ENCODE peak calls at places on chromosomes 2 and 18, in four cellular contexts. N, A, G and S are unnamed samples.
A peak's percentile ranks its signal among the peaks of the same experiment; 100 is the strongest.

GRCh38 chr2:212766921-212767320 is 228.3 kb upstream of the ERBB4 start:
- DNase-seq in N (no peak), A (no peak), G (no peak), S (no peak)

GRCh38 chr18:9834551-9834950 is 51.2 kb upstream of the TXNDC2 start:
- DNase-seq in N (no peak), A (no peak), G (no peak), S (no peak)

GRCh38 chr2:190277234-190278112 is 42.2 kb downstream of the HIBCH start:
- DNase-seq in N (peak; percentile 51), A (no peak), G (no peak), S (peak; percentile 76)

GRCh38 chr2:172930871-172931255 is 144.8 kb upstream of the MAP3K20 start:
- DNase-seq in N (no peak), A (no peak), G (no peak), S (no peak)

GRCh38 chr2:30106543-30106942 is 40.3 kb upstream of the YPEL5 start:
- DNase-seq in N (peak; percentile 47), A (no peak), G (no peak), S (peak; percentile 22)

GRCh38 chr2:240308111-240308651 is 127.3 kb upstream of the GPC1 start:
- DNase-seq in N (no peak), A (no peak), G (no peak), S (no peak)

GRCh38 chr2:16962459-16962858 is 296.8 kb upstream of the CYRIA start:
- DNase-seq in N (no peak), A (no peak), G (no peak), S (no peak)

GRCh38 chr2:15776992-15777702 is 163.2 kb upstream of the MYCN start:
- DNase-seq in N (no peak), A (no peak), G (no peak), S (no peak)

GRCh38 chr18:68449292-68449691 is 265.6 kb downstream of the TMX3 start:
- DNase-seq in N (peak; percentile 86), A (no peak), G (no peak), S (peak; percentile 90)

GRCh38 chr2:168465594-168465993 is 9.5 kb downstream of the CERS6 start:
- DNase-seq in N (no peak), A (no peak), G (no peak), S (no peak)

GRCh38 chr2:240963376-240964220 is 34.8 kb upstream of the SNED1 start:
- DNase-seq in N (no peak), A (peak; percentile 44), G (peak; percentile 73), S (no peak)

GRCh38 chr2:73838889-73839539 is 10.3 kb downstream of the STAMBP start:
- DNase-seq in N (peak; percentile 33), A (no peak), G (no peak), S (no peak)

GRCh38 chr2:75476778-75477177 is 84.0 kb downstream of the EVA1A start:
- DNase-seq in N (peak; percentile 59), A (no peak), G (no peak), S (peak; percentile 20)

GRCh38 chr2:237670641-237671040 is 43.3 kb downstream of the LRRFIP1 start:
- DNase-seq in N (no peak), A (no peak), G (peak; percentile 73), S (no peak)

GRCh38 chr2:30382995-30383394 is 64.1 kb upstream of the LCLAT1 start:
- DNase-seq in N (no peak), A (no peak), G (no peak), S (no peak)

GRCh38 chr2:145203931-145204330 is 684.0 kb upstream of the ZEB2 start:
- DNase-seq in N (no peak), A (no peak), G (no peak), S (no peak)

GRCh38 chr2:227237786-227238185 is 73.4 kb downstream of the COL4A3 start:
- DNase-seq in N (no peak), A (no peak), G (no peak), S (no peak)
- H3K4me3 ChIP-seq in N (no peak overlapping the region), A (no peak overlapping the region), G (no peak overlapping the region), S (no peak overlapping the region)

GRCh38 chr2:10260130-10260529 is 42.6 kb upstream of the HPCAL1 start:
- DNase-seq in N (no peak), A (peak; percentile 82), G (no peak), S (no peak)
- TF ChIP-seq CTCF in N (no peak), A (peak; percentile 72), G (no peak), S (no peak)

DNA sequence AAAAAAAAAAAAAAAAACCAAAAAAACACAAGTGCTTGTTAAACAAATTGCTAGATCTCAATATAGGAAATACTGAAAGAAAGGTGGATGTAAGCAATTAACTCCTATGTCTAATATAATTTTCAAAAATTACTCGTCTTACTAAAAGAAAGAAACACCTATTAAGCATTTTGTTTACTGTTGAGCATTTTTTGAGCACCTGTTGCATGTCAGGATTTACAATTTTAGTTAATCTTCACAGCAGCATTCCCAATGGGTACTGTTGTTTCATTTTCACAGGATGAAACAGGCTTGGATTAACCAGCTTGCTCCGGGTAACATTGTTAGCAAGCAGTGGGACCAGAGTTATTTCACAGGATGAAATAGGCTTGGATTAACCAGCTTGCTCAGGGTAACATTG is 4.8 kb downstream of the ZNF638 start:
- DNase-seq in N (no peak), A (no peak), G (no peak), S (no peak)
- H3K4me3 ChIP-seq in N (no peak overlapping the region), A (no peak overlapping the region), G (no peak overlapping the region), S (peak overlapping the region; percentile 1)

GRCh38 chr2:152555048-152555447 is 162.2 kb downstream of the PRPF40A start:
- DNase-seq in N (no peak), A (no peak), G (no peak), S (peak; percentile 28)
- TF ChIP-seq CTCF in N (peak; percentile 22), A (no peak), G (no peak), S (peak; percentile 43)

GRCh38 chr18:42950732-42951131 is 164.8 kb downstream of the RIT2 start:
- DNase-seq in N (no peak), A (no peak), G (no peak), S (no peak)

GRCh38 chr18:42958353-42958752 is 157.1 kb downstream of the RIT2 start:
- DNase-seq in N (no peak), A (no peak), G (no peak), S (no peak)

GRCh38 chr18:42956287-42956686 is 159.2 kb downstream of the RIT2 start:
- DNase-seq in N (no peak), A (no peak), G (no peak), S (no peak)

GRCh38 chr18:42953306-42953705 is 162.2 kb downstream of the RIT2 start:
- DNase-seq in N (no peak), A (no peak), G (no peak), S (no peak)

GRCh38 chr18:42954887-42955286 is 160.6 kb downstream of the RIT2 start:
- DNase-seq in N (no peak), A (no peak), G (no peak), S (no peak)
- H3K4me3 ChIP-seq in N (no peak overlapping the region), A (no peak overlapping the region), G (no peak overlapping the region), S (no peak overlapping the region)

GRCh38 chr18:5104246-5104645 is 92.8 kb downstream of the AKAIN1 start:
- DNase-seq in N (no peak), A (no peak), G (no peak), S (no peak)

GRCh38 chr18:5103286-5103685 is 93.8 kb downstream of the AKAIN1 start:
- DNase-seq in N (no peak), A (no peak), G (no peak), S (no peak)

GRCh38 chr18:5103693-5104092 is 93.4 kb downstream of the AKAIN1 start:
- DNase-seq in N (no peak), A (no peak), G (no peak), S (no peak)

GRCh38 chr18:5107990-5108389 is 89.1 kb downstream of the AKAIN1 start:
- DNase-seq in N (no peak), A (no peak), G (no peak), S (no peak)

DNA sequence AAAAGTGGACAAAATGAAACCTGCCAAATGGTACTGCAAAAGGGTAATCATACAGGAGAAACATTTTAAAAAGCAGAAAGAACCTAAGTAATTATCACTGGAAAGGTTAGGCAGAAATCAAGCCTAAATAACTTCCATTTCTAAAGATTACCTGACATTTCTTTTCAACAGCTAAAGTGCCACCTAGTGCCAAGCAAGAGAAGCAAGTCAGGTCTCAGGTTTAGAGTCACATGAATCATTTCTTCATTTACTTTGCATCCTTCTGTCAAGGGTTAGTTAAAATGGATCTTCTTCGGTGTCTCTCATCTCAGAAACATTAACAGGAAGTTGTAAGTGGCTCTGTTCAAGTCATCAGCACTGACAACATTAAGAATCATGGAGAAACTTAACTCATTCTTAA is 90.3 kb downstream of the AKAIN1 start:
- DNase-seq in N (no peak), A (no peak), G (no peak), S (no peak)
- TF ChIP-seq CTCF in N (no peak), A (no peak), G (no peak), S (no peak)

GRCh38 chr18:2908166-2908945 is 61.5 kb downstream of the EMILIN2 start:
- DNase-seq in N (no peak), A (peak; percentile 44), G (no peak), S (no peak)

GRCh38 chr18:2905802-2906521 is 59.2 kb downstream of the EMILIN2 start:
- DNase-seq in N (no peak), A (peak; percentile 80), G (peak; percentile 87), S (no peak)

GRCh38 chr18:2907459-2908145 is 60.8 kb downstream of the EMILIN2 start:
- DNase-seq in N (no peak), A (peak; percentile 55), G (no peak), S (no peak)

GRCh38 chr18:2908946-2909335 is 62.1 kb downstream of the EMILIN2 start:
- DNase-seq in N (no peak), A (peak; percentile 41), G (no peak), S (no peak)

DNA sequence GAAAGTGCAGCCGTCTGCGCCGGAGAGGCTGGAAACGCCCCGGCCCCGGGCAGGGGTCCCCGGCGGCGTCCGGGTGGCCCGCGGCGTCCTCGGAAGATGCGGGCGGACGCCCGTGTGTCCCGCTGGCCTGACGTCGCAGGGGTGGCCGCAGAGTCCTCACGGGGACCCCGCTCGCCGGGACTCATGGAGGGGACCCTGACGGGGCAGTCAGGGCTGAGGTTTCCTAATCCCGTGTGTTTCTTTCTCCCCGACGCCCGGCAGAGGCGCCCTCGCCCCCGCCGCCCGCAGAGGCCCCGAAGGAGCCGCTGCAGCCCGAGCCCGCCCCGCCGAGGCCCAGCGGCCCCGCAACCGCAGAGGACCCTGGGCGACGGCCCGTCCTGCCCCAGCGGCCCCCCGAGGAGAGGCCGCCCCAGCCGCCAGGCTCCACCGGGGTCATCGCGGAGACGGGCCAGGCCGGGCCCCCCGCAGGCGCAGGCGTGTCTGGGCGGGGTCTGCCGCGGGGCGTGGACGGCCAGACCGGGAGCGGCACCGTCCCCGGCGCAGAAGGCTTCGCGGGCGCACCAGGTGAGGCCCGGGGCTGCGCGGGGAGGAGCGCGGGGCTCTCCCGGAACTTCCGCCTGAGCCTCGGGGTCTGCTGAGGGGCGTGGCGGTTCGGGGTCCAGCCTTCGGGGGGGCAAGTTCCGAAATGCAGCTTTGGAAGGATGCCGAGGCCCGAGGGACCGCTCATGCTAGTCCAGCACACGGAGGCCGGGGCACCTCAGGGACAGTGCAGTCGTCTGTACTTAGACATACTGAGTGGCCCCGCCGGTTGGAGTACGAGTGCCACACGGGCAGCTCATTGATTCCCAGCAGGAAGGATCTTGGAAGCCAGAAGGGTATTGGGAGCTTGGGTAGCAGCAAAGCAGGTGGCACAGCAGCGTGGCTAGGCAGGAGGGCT is 60.0 kb downstream of the EMILIN2 start:
- DNase-seq in N (no peak), A (peak; percentile 68), G (peak; percentile 89), S (no peak)
- H3K4me3 ChIP-seq in N (peak overlapping the region; percentile 35), A (peak overlapping the region; percentile 87), G (peak overlapping the region; percentile 74), S (peak overlapping the region; percentile 37)